ENCODE peak calls at places on chromosome 18, in ten cellular contexts. N is GM23248, S is nephron progenitor cell, F is M059J, D is amygdala, M is right lobe of liver, W is fibroblast of pulmonary artery, U is GM20000, K is mucosa of gallbladder, J is sciatic nerve. V is an unnamed sample.

GRCh38 chr18:33711514-33711913 is 133.5 kb downstream of the ASXL3 start:
- DNase-seq in N (no peak), S (no peak), F (no peak), D (no peak), M (no peak), W (no peak), U (no peak), K (no peak), J (no peak), V (no peak)

GRCh38 chr18:43847164-43848091 is 570.1 kb upstream of the SYT4 start:
- DNase-seq in N (peak), S (no peak), F (peak), D (no peak), M (no peak), W (peak), U (no peak), K (no peak), J (no peak), V (no peak)

GRCh38 chr18:36187826-36188721 is 777 bp downstream of the MOCOS start:
- DNase-seq in N (peak), S (peak), F (peak), D (no peak), M (peak), W (no peak), U (peak), K (no peak), J (no peak), V (peak)

GRCh38 chr18:905307-905947 is 756 bp downstream of the ADCYAP1 start:
- DNase-seq in N (no peak), S (peak), F (no peak), D (no peak), M (no peak), W (no peak), U (no peak), K (no peak), J (no peak), V (no peak)

GRCh38 chr18:12652861-12653401 is 5.0 kb downstream of the SPIRE1 start:
- DNase-seq in N (peak), S (no peak), F (peak), D (no peak), M (no peak), W (peak), U (no peak), K (no peak), J (no peak), V (no peak)

GRCh38 chr18:13548944-13549878 is 177.1 kb downstream of the FAM210A start:
- DNase-seq in N (no peak), S (no peak), F (no peak), D (no peak), M (no peak), W (no peak), U (peak), K (no peak), J (no peak), V (no peak)

GRCh38 chr18:75128051-75128605 is 80.8 kb downstream of the PTGR3 start:
- DNase-seq in N (no peak), S (no peak), F (no peak), D (no peak), M (no peak), W (no peak), U (no peak), K (no peak), J (no peak), V (no peak)

GRCh38 chr18:79965119-79965902 is 868 bp downstream of the HSBP1L1 start:
- DNase-seq in N (peak), S (no peak), F (peak), D (no peak), M (peak), W (peak), U (no peak), K (no peak), J (peak), V (peak)

GRCh38 chr18:46333371-46334199 is 229.4 kb downstream of the HAUS1 start:
- DNase-seq in N (peak), S (peak), F (peak), D (no peak), M (peak), W (no peak), U (peak), K (no peak), J (no peak), V (peak)

V was measured in left lobe of liver.